ENCODE peak calls at places on chromosome 16, in ten cellular contexts. B is activated T-cell treated with anti-CD3 and anti-CD28 coated beads, Interleukin-2, amount 50 U/mL, for 72 hours; W is ureter; V is renal cortical epithelial cell; X is Right ventricle myocardium superior; M is ACHN; F is AG09309; O is activated CD4-positive, alpha-beta memory T cell treated with anti-CD3 and anti-CD28 coated beads for 36 hours; L is stimulated activated CD8-positive, alpha-beta memory T cell treated with anti-CD3 and anti-CD28 coated beads, Interleukin-7, amount 100 ng/mL, for 1 hour; D is head of caudate nucleus. Z is an unnamed sample.

GRCh38 chr16:70661918-70662641 is 15.7 kb downstream of the IL34 start:
- DNase-seq in B (no peak), W (no peak), V (no peak), X (no peak), M (no peak), F (no peak), O (no peak), L (no peak), D (no peak), Z (peak)

GRCh38 chr16:21060027-21060510 is 90.6 kb downstream of the DNAH3 start:
- DNase-seq in B (no peak), W (no peak), V (no peak), X (no peak), M (no peak), F (no peak), O (no peak), L (no peak), D (no peak), Z (no peak)

GRCh38 chr16:1002399-1003161 is 21.0 kb downstream of the SOX8 start:
- DNase-seq in B (peak), W (peak), V (peak), X (no peak), M (peak), F (peak), O (peak), L (peak), D (peak), Z (no peak)

GRCh38 chr16:55480228-55480655 is 1.2 kb downstream of the MMP2 start:
- DNase-seq in B (no peak), W (peak), V (peak), X (peak), M (no peak), F (peak), O (no peak), L (no peak), D (peak), Z (peak)

GRCh38 chr16:51818342-51818944 is 667.4 kb upstream of the SALL1 start:
- DNase-seq in B (peak), W (peak), V (peak), X (peak), M (peak), F (no peak), O (peak), L (no peak), D (peak), Z (peak)

GRCh38 chr16:30395992-30396560 is 856 bp downstream of the ZNF48 start:
- DNase-seq in B (no peak), W (no peak), V (no peak), X (no peak), M (no peak), F (no peak), O (no peak), L (no peak), D (no peak), Z (no peak)

GRCh38 chr16:24758373-24758772 is 28.9 kb downstream of the TNRC6A start:
- DNase-seq in B (no peak), W (no peak), V (peak), X (no peak), M (no peak), F (no peak), O (no peak), L (no peak), D (no peak), Z (no peak)

GRCh38 chr16:82730901-82731300 is 104.1 kb downstream of the CDH13 start:
- DNase-seq in B (no peak), W (no peak), V (no peak), X (no peak), M (no peak), F (no peak), O (no peak), L (no peak), D (no peak), Z (no peak)

GRCh38 chr16:8741636-8742427 is 55.6 kb downstream of the TMEM186 start:
- DNase-seq in B (no peak), W (no peak), V (no peak), X (no peak), M (no peak), F (no peak), O (no peak), L (no peak), D (no peak), Z (no peak)

GRCh38 chr16:3874794-3875692 is 5.5 kb downstream of the CREBBP start:
- DNase-seq in B (no peak), W (no peak), V (no peak), X (no peak), M (no peak), F (no peak), O (no peak), L (no peak), D (no peak), Z (no peak)

GRCh38 chr16:85057212-85057889 is 29.8 kb downstream of the KIAA0513 start:
- DNase-seq in B (no peak), W (peak), V (no peak), X (peak), M (peak), F (no peak), O (peak), L (no peak), D (no peak), Z (peak)

GRCh38 chr16:85658504-85659326 is 30.0 kb downstream of the GINS2 start:
- DNase-seq in B (no peak), W (no peak), V (no peak), X (peak), M (no peak), F (no peak), O (no peak), L (no peak), D (no peak), Z (no peak)

GRCh38 chr16:69412287-69412686 is 12.1 kb upstream of the CYB5B start:
- DNase-seq in B (no peak), W (no peak), V (no peak), X (no peak), M (no peak), F (no peak), O (no peak), L (no peak), D (no peak), Z (no peak)

GRCh38 chr16:2386990-2387389 is 42.3 kb upstream of the CCNF start:
- DNase-seq in B (no peak), W (no peak), V (no peak), X (no peak), M (peak), F (no peak), O (no peak), L (no peak), D (no peak), Z (no peak)

GRCh38 chr16:11670171-11671131 is 2.2 kb downstream of the SNN start:
- DNase-seq in B (peak), W (peak), V (no peak), X (no peak), M (no peak), F (no peak), O (peak), L (no peak), D (no peak), Z (peak)

GRCh38 chr16:77133706-77134105 is 57.3 kb upstream of the MON1B start:
- DNase-seq in B (no peak), W (no peak), V (no peak), X (no peak), M (no peak), F (no peak), O (no peak), L (no peak), D (no peak), Z (no peak)